ENCODE peak calls at places on chromosome 20, in nine cellular contexts. H is CD8-positive, alpha-beta memory T cell; B is memory B cell; D is ELF-1; A is KG1; X is head of caudate nucleus; M is activated CD4-positive, alpha-beta T cell treated with anti-CD3 and anti-CD28 coated beads, Interleukin-2, amount 50 U/mL, for 4 hours; Z is occipital lobe; C is CD8-positive, alpha-beta T cell. W is an unnamed sample.
A peak's percentile ranks its signal among the peaks of the same experiment; 100 is the strongest.

GRCh38 chr20:9400371-9401025 is 113.9 kb upstream of the LAMP5 start:
- DNase-seq in X (no peak), Z (no peak), C (no peak), D (no peak), B (no peak), H (no peak), A (no peak), M (no peak), W (no peak)

GRCh38 chr20:16747291-16747811 is 807 bp upstream of the OTOR start:
- DNase-seq in H (no peak), B (no peak), A (no peak), M (no peak), Z (no peak), D (no peak), X (no peak), C (no peak), W (no peak)

GRCh38 chr20:53202781-53203180 is 230.6 kb downstream of the TSHZ2 start:
- DNase-seq in B (no peak), X (no peak), A (no peak), C (no peak), D (no peak), Z (no peak), H (no peak), M (no peak), W (no peak)

GRCh38 chr20:36975085-36975829 is 23.7 kb upstream of the SAMHD1 start:
- DNase-seq in A (no peak), M (peak; percentile 51), D (no peak), C (peak; percentile 21), B (no peak), X (no peak), Z (no peak), H (peak; percentile 56), W (peak; percentile 65)

GRCh38 chr20:51529758-51530157 is 12.8 kb downstream of the NFATC2 start:
- DNase-seq in H (peak; percentile 64), B (no peak), D (no peak), X (no peak), M (peak; percentile 78), C (peak; percentile 33), A (no peak), Z (no peak), W (peak; percentile 55)

GRCh38 chr20:37071481-37071911 is 24.3 kb downstream of the RBL1 start:
- DNase-seq in Z (no peak), H (peak; percentile 2), C (no peak), B (no peak), X (no peak), D (peak; percentile 7), A (no peak), M (peak; percentile 12), W (peak; percentile 12)

GRCh38 chr20:46311039-46311650 is 2.8 kb upstream of the CDH22 start:
- DNase-seq in H (no peak), Z (no peak), X (no peak), D (no peak), C (no peak), M (no peak), B (no peak), A (no peak), W (no peak)

GRCh38 chr20:46331612-46332361 is 23.5 kb upstream of the CDH22 start:
- DNase-seq in H (no peak), D (no peak), M (no peak), C (no peak), B (no peak), Z (no peak), A (no peak), X (no peak), W (no peak)

GRCh38 chr20:48722737-48723191 is 105.0 kb downstream of the PREX1 start:
- DNase-seq in B (no peak), M (no peak), Z (no peak), D (no peak), C (no peak), A (no peak), X (no peak), H (no peak), W (no peak)

GRCh38 chr20:21235713-21236445 is 67.3 kb upstream of the XRN2 start:
- DNase-seq in M (peak; percentile 59), Z (peak; percentile 48), B (peak; percentile 48), X (peak; percentile 84), A (peak; percentile 20), C (peak; percentile 18), H (peak; percentile 43), D (peak; percentile 62), W (peak; percentile 63)

GRCh38 chr20:54772931-54773642 is 297.7 kb downstream of the DOK5 start:
- DNase-seq in D (no peak), C (no peak), A (no peak), H (no peak), B (no peak), Z (no peak), M (no peak), X (no peak), W (no peak)

GRCh38 chr20:46568570-46569129 is 18.2 kb upstream of the OCSTAMP start:
- DNase-seq in H (no peak), X (peak; percentile 95), B (no peak), M (no peak), Z (peak; percentile 78), C (no peak), D (no peak), A (no peak), W (no peak)

GRCh38 chr20:53079883-53080282 is 107.7 kb downstream of the TSHZ2 start:
- DNase-seq in M (no peak), A (no peak), H (no peak), Z (no peak), X (no peak), B (no peak), C (no peak), D (no peak), W (no peak)

GRCh38 chr20:63175031-63175895 is 40.7 kb downstream of the YTHDF1 start:
- DNase-seq in D (no peak), X (no peak), A (no peak), H (no peak), B (no peak), Z (no peak), C (no peak), M (no peak), W (no peak)

GRCh38 chr20:61633004-61633403 is 380.9 kb downstream of the CDH4 start:
- DNase-seq in D (no peak), A (no peak), C (no peak), H (no peak), X (no peak), Z (no peak), B (no peak), M (no peak), W (no peak)

GRCh38 chr20:62794007-62794724 is 2.1 kb upstream of the MRGBP start:
- DNase-seq in X (peak; percentile 95), C (peak; percentile 89), H (peak; percentile 90), B (peak; percentile 98), M (peak; percentile 88), D (peak; percentile 97), Z (peak; percentile 92), A (peak; percentile 92), W (peak; percentile 95)

GRCh38 chr20:60598528-60598927 is 640.3 kb downstream of the CDH26 start:
- DNase-seq in H (no peak), M (no peak), C (no peak), X (no peak), D (no peak), A (no peak), Z (no peak), B (no peak), W (no peak)

GRCh38 chr20:12252793-12253192 is 335.1 kb downstream of the BTBD3 start:
- DNase-seq in H (no peak), D (peak; percentile 35), C (no peak), X (no peak), Z (no peak), M (no peak), A (no peak), B (no peak), W (no peak)

GRCh38 chr20:62523473-62524203 is 47.8 kb upstream of the GATA5 start:
- DNase-seq in M (peak; percentile 52), A (no peak), H (no peak), C (peak; percentile 19), Z (no peak), X (no peak), D (peak; percentile 57), B (no peak), W (peak; percentile 42)

GRCh38 chr20:41182296-41183212 is 45.2 kb downstream of the PLCG1 start:
- DNase-seq in A (no peak), C (no peak), Z (no peak), D (no peak), B (no peak), X (peak; percentile 6), H (no peak), M (no peak), W (no peak)

GRCh38 chr20:20217626-20218025 is 150.3 kb upstream of the INSM1 start:
- DNase-seq in C (no peak), X (no peak), H (no peak), A (no peak), B (no peak), D (peak; percentile 44), Z (no peak), M (no peak), W (no peak)

GRCh38 chr20:6674831-6675230 is 92.7 kb upstream of the BMP2 start:
- DNase-seq in A (no peak), H (no peak), C (no peak), X (no peak), Z (no peak), D (no peak), M (no peak), B (no peak), W (no peak)

GRCh38 chr20:55211481-55211880 is 736.1 kb downstream of the DOK5 start:
- DNase-seq in H (no peak), D (no peak), B (no peak), Z (no peak), A (no peak), C (no peak), M (no peak), X (no peak), W (no peak)

GRCh38 chr20:12966468-12967085 is 42.2 kb upstream of the SPTLC3 start:
- DNase-seq in C (no peak), D (no peak), M (no peak), X (no peak), H (no peak), B (no peak), Z (no peak), A (no peak), W (no peak)

GRCh38 chr20:20443509-20443908 is 75.6 kb downstream of the INSM1 start:
- DNase-seq in X (no peak), M (no peak), C (no peak), A (no peak), B (no peak), D (no peak), H (no peak), Z (no peak), W (no peak)

GRCh38 chr20:45823949-45824835 is 2.9 kb downstream of the TNNC2 start:
- DNase-seq in A (no peak), D (peak; percentile 80), Z (no peak), C (peak; percentile 12), H (peak; percentile 32), X (no peak), M (peak; percentile 43), B (peak; percentile 44), W (peak; percentile 35)

GRCh38 chr20:14960837-14961236 is 623.4 kb upstream of the FLRT3 start:
- DNase-seq in H (no peak), Z (no peak), X (no peak), B (no peak), M (no peak), A (no peak), D (no peak), C (no peak), W (no peak)

GRCh38 chr20:7113577-7114466 is 346.3 kb downstream of the BMP2 start:
- DNase-seq in Z (no peak), H (no peak), C (no peak), A (no peak), M (no peak), B (no peak), X (peak; percentile 36), D (peak; percentile 76), W (no peak)

GRCh38 chr20:14972690-14973089 is 635.3 kb upstream of the FLRT3 start:
- DNase-seq in Z (no peak), C (no peak), A (no peak), B (no peak), H (no peak), D (no peak), M (no peak), X (no peak), W (no peak)

GRCh38 chr20:6162239-6162638 is 39.4 kb upstream of the FERMT1 start:
- DNase-seq in C (no peak), A (no peak), M (no peak), B (no peak), H (no peak), X (no peak), Z (no peak), D (no peak), W (no peak)

GRCh38 chr20:58021481-58021880 is 207.0 kb downstream of the ANKRD60 start:
- DNase-seq in M (no peak), B (no peak), A (no peak), X (no peak), D (peak; percentile 50), H (no peak), Z (no peak), C (no peak), W (no peak)

W was measured in T-helper 1 cell.